ENCODE peak calls at places on chromosomes 6 and 20, in five cellular contexts. One of them, this sample, is unnamed.
A peak's percentile ranks its signal among the peaks of the same experiment; 100 is the strongest.

GRCh38 chr6:89989742-89990141 is 95.5 kb downstream of the GJA10 start:
- DNase-seq in ELF-1: no peak
- DNase-seq in A549: no peak
- DNase-seq in caudate nucleus: no peak
- DNase-seq in heart left ventricle: no peak
- DNase-seq in this sample: no peak

GRCh38 chr20:46704714-46705377 is 4.6 kb upstream of the SLC2A10 start:
- DNase-seq in A549: no peak
- DNase-seq in caudate nucleus: no peak
- DNase-seq in ELF-1: no peak
- DNase-seq in heart left ventricle: no peak
- DNase-seq in this sample: no peak

GRCh38 chr20:15836634-15837033 is 736.6 kb downstream of the KIF16B start:
- DNase-seq in ELF-1: no peak
- DNase-seq in caudate nucleus: no peak
- DNase-seq in heart left ventricle: no peak
- DNase-seq in A549: no peak
- DNase-seq in this sample: no peak

GRCh38 chr6:109455161-109455501 is 441 bp downstream of the MICAL1 start:
- DNase-seq in caudate nucleus: no peak
- DNase-seq in ELF-1: peak; percentile 53
- DNase-seq in heart left ventricle: no peak
- DNase-seq in A549: no peak
- DNase-seq in this sample: no peak

GRCh38 chr6:14452567-14453527 is 335.3 kb downstream of the CD83 start:
- DNase-seq in A549: no peak
- DNase-seq in caudate nucleus: no peak
- DNase-seq in ELF-1: no peak
- DNase-seq in heart left ventricle: no peak
- DNase-seq in this sample: no peak

GRCh38 chr6:105781905-105782304 is 304.2 kb upstream of the PRDM1 start:
- DNase-seq in A549: no peak
- DNase-seq in caudate nucleus: no peak
- DNase-seq in heart left ventricle: no peak
- DNase-seq in ELF-1: no peak
- DNase-seq in this sample: no peak

GRCh38 chr6:41286544-41287346 is at the start of gene TREM1:
- DNase-seq in heart left ventricle: peak; percentile 49
- DNase-seq in ELF-1: peak; percentile 49
- DNase-seq in A549: peak; percentile 13
- DNase-seq in caudate nucleus: no peak
- DNase-seq in this sample: no peak

GRCh38 chr20:40959325-40960092 is 69.1 kb upstream of the TOP1 start:
- DNase-seq in A549: no peak
- DNase-seq in caudate nucleus: no peak
- DNase-seq in ELF-1: peak; percentile 46
- DNase-seq in heart left ventricle: no peak
- DNase-seq in this sample: peak; percentile 8

GRCh38 chr20:20492521-20493334 is 124.8 kb downstream of the INSM1 start:
- DNase-seq in A549: no peak
- DNase-seq in ELF-1: peak; percentile 13
- DNase-seq in heart left ventricle: no peak
- DNase-seq in caudate nucleus: peak; percentile 19
- DNase-seq in this sample: no peak

GRCh38 chr6:52284131-52284459 is 447 bp downstream of the MCM3 start:
- DNase-seq in caudate nucleus: no peak
- DNase-seq in heart left ventricle: peak; percentile 35
- DNase-seq in ELF-1: peak; percentile 91
- DNase-seq in A549: no peak
- DNase-seq in this sample: peak; percentile 81

GRCh38 chr6:51868591-51869355 is 218.6 kb downstream of the PKHD1 start:
- DNase-seq in heart left ventricle: no peak
- DNase-seq in caudate nucleus: no peak
- DNase-seq in A549: no peak
- DNase-seq in ELF-1: no peak
- DNase-seq in this sample: no peak

GRCh38 chr20:3843490-3843889 is 3.1 kb upstream of the MAVS start:
- DNase-seq in A549: peak; percentile 71
- DNase-seq in caudate nucleus: no peak
- DNase-seq in ELF-1: peak; percentile 64
- DNase-seq in heart left ventricle: no peak
- DNase-seq in this sample: no peak

GRCh38 chr6:63943826-63944225 is 308.2 kb downstream of the PHF3 start:
- DNase-seq in heart left ventricle: no peak
- DNase-seq in caudate nucleus: no peak
- DNase-seq in A549: no peak
- DNase-seq in ELF-1: peak; percentile 37
- DNase-seq in this sample: peak; percentile 40

This sample was measured in H9.